ENCODE peak calls at places on chromosomes 16 and 17, in eight cellular contexts. R is activated naive CD8-positive, alpha-beta T cell treated with anti-CD3 and anti-CD28 coated beads for 36 hours; J is fibroblast of mammary gland; M is A549; W is activated CD4-positive, alpha-beta memory T cell treated with anti-CD3 and anti-CD28 coated beads, Interleukin-2, amount 10 ng/mL, durations not matched to agents 7 days and 5 days; P is effector CD4-positive, alpha-beta T cell; G is NCI-H1092; B is endodermal cell. V is an unnamed sample.

GRCh38 chr17:73705594-73705993 is 61.3 kb upstream of the SDK2 start:
- DNase-seq in M (peak), R (no peak), B (no peak), W (no peak), J (peak), G (peak), P (no peak), V (no peak)

GRCh38 chr16:85444879-85445778 is 168.0 kb upstream of the GSE1 start:
- DNase-seq in J (no peak), W (no peak), P (no peak), M (no peak), B (peak), G (peak), R (no peak), V (no peak)

GRCh38 chr16:77885596-77886295 is 97.4 kb downstream of the VAT1L start:
- DNase-seq in M (no peak), B (no peak), G (no peak), W (no peak), J (peak), P (no peak), R (no peak), V (no peak)

GRCh38 chr17:8173056-8173870 is 2.9 kb downstream of the TMEM107 start:
- DNase-seq in G (peak), W (peak), B (peak), J (peak), P (peak), M (peak), R (peak), V (peak)

GRCh38 chr16:69123894-69124293 is 8.5 kb downstream of the CHTF8 start:
- DNase-seq in R (peak), G (peak), W (peak), M (peak), P (peak), J (peak), B (peak), V (no peak)

GRCh38 chr17:38853292-38854219 is at the start of gene RPL23:
- DNase-seq in P (peak), M (peak), B (peak), G (peak), W (peak), R (peak), J (peak), V (peak)

GRCh38 chr16:22210285-22210684 is 4.2 kb downstream of the EEF2K start:
- DNase-seq in W (no peak), R (no peak), M (no peak), P (no peak), J (no peak), B (no peak), G (no peak), V (no peak)

GRCh38 chr16:49696414-49697101 is 159.4 kb downstream of the ZNF423 start:
- DNase-seq in J (no peak), M (no peak), G (no peak), B (peak), P (no peak), W (no peak), R (no peak), V (no peak)

GRCh38 chr17:76191891-76192290 is 48.4 kb downstream of the RNF157 start:
- DNase-seq in G (no peak), J (no peak), P (peak), W (peak), B (no peak), M (no peak), R (peak), V (no peak)

GRCh38 chr17:40075216-40076100 is 12.7 kb downstream of the THRA start:
- DNase-seq in P (peak), W (peak), B (peak), M (peak), J (peak), G (peak), R (peak), V (peak)

GRCh38 chr17:77314601-77315000 is 173.8 kb downstream of the SEC14L1 start:
- DNase-seq in M (no peak), B (peak), W (no peak), G (no peak), R (no peak), J (no peak), P (no peak), V (no peak)

GRCh38 chr16:75584108-75584507 is 17.9 kb downstream of the GABARAPL2 start:
- DNase-seq in M (no peak), B (no peak), R (no peak), G (no peak), W (no peak), J (no peak), P (no peak), V (no peak)

GRCh38 chr16:71526111-71526998 is at the start of gene CHST4:
- DNase-seq in M (peak), R (peak), J (peak), B (peak), G (peak), W (no peak), P (no peak), V (no peak)

GRCh38 chr16:19219836-19220235 is 51.8 kb downstream of the SYT17 start:
- DNase-seq in J (peak), M (peak), B (no peak), G (no peak), W (no peak), P (no peak), R (no peak), V (no peak)

GRCh38 chr16:71540-72341 is 690 bp downstream of the RHBDF1 start:
- DNase-seq in G (no peak), R (no peak), B (peak), J (peak), P (no peak), M (peak), W (no peak), V (no peak)

GRCh38 chr17:7133424-7133823 is 18.8 kb upstream of the ASGR2 start:
- DNase-seq in G (no peak), R (peak), M (peak), W (peak), J (no peak), P (no peak), B (peak), V (peak)

GRCh38 chr17:31674717-31675349 is 184.2 kb downstream of the COPRS start:
- DNase-seq in W (no peak), G (no peak), B (peak), M (no peak), R (no peak), J (peak), P (no peak), V (no peak)

GRCh38 chr17:57530026-57530425 is 215.1 kb downstream of the CCDC182 start:
- DNase-seq in R (no peak), M (no peak), J (no peak), B (no peak), W (no peak), P (no peak), G (no peak), V (no peak)

GRCh38 chr16:27198451-27199234 is 4.7 kb upstream of the KDM8 start:
- DNase-seq in P (no peak), B (no peak), G (no peak), R (no peak), J (no peak), M (no peak), W (no peak), V (no peak)

GRCh38 chr16:75527825-75528299 is 8.0 kb downstream of the CHST5 start:
- DNase-seq in G (no peak), B (no peak), W (no peak), R (no peak), J (no peak), P (no peak), M (no peak), V (no peak)

GRCh38 chr17:68398731-68399637 is 58.3 kb downstream of the WIPI1 start:
- DNase-seq in J (peak), M (peak), B (peak), R (peak), P (no peak), W (peak), G (peak), V (no peak)

GRCh38 chr17:17084317-17084835 is 42.1 kb downstream of the MPRIP start:
- DNase-seq in P (no peak), M (no peak), G (no peak), B (no peak), J (no peak), R (no peak), W (no peak), V (no peak)

GRCh38 chr16:8958344-8958808 is 5.3 kb downstream of the USP7 start:
- DNase-seq in R (peak), G (no peak), W (peak), P (no peak), M (no peak), B (peak), J (peak), V (no peak)

GRCh38 chr16:88305176-88305575 is 77.6 kb upstream of the ZNF469 start:
- DNase-seq in B (no peak), W (no peak), J (no peak), R (no peak), M (no peak), P (no peak), G (no peak), V (no peak)

GRCh38 chr17:226108-226772 is 44.8 kb upstream of the DOC2B start:
- DNase-seq in J (no peak), G (no peak), P (no peak), M (no peak), R (no peak), B (no peak), W (no peak), V (no peak)

GRCh38 chr17:1001640-1002411 is 4.9 kb downstream of the TIMM22 start:
- DNase-seq in M (no peak), B (no peak), G (no peak), R (no peak), J (peak), P (no peak), W (no peak), V (no peak)

GRCh38 chr17:73759324-73760185 is 115.3 kb upstream of the SDK2 start:
- DNase-seq in R (no peak), W (no peak), G (peak), P (no peak), J (no peak), B (peak), M (no peak), V (no peak)

GRCh38 chr16:66250686-66251405 is 115.6 kb upstream of the CDH5 start:
- DNase-seq in M (no peak), R (no peak), W (no peak), G (no peak), B (no peak), P (no peak), J (peak), V (no peak)

GRCh38 chr16:88941933-88942909 is 34.8 kb downstream of the CBFA2T3 start:
- DNase-seq in R (peak), W (peak), M (peak), B (peak), J (no peak), P (peak), G (peak), V (peak)

GRCh38 chr16:24409045-24409444 is 130.3 kb upstream of the RBBP6 start:
- DNase-seq in G (no peak), W (no peak), P (no peak), R (no peak), M (peak), J (no peak), B (peak), V (no peak)

GRCh38 chr17:33929181-33929724 is 325.8 kb upstream of the CCL2 start:
- DNase-seq in W (no peak), P (no peak), B (peak), G (no peak), R (no peak), J (no peak), M (no peak), V (no peak)

GRCh38 chr17:58277107-58277506 is 3.6 kb downstream of the MPO start:
- DNase-seq in J (peak), P (no peak), R (no peak), W (no peak), M (peak), B (no peak), G (no peak), V (no peak)

GRCh38 chr17:80095038-80095843 is 6.1 kb upstream of the GAA start:
- DNase-seq in P (no peak), M (no peak), G (no peak), W (no peak), R (no peak), B (peak), J (no peak), V (no peak)

GRCh38 chr16:22786691-22787090 is 27.3 kb upstream of the HS3ST2 start:
- DNase-seq in P (no peak), G (no peak), R (no peak), M (no peak), J (no peak), B (no peak), W (no peak), V (no peak)

GRCh38 chr17:80529104-80529903 is 15.3 kb upstream of the RPTOR start:
- DNase-seq in G (no peak), P (no peak), B (no peak), M (no peak), R (no peak), J (no peak), W (no peak), V (no peak)

GRCh38 chr16:20409398-20410152 is at the start of gene ACSM5:
- DNase-seq in R (no peak), G (peak), M (no peak), B (peak), P (no peak), W (no peak), J (peak), V (no peak)

GRCh38 chr17:50055055-50055425 is 870 bp upstream of the ITGA3 start:
- DNase-seq in R (peak), W (no peak), P (no peak), J (no peak), M (peak), G (no peak), B (peak), V (peak)

V was measured in activated effector memory CD4-positive, alpha-beta T cell treated with Interleukin-2 at 50 U/mL for 16 hours.